ENCODE peak calls at places on chromosomes 7 and 10, in eight cellular contexts. F is stimulated activated effector memory CD8-positive, alpha-beta T cell treated with anti-CD3 and anti-CD28 coated beads, Interleukin-12 subunit alpha, Interleukin-12 subunit beta, amount 100 ng/mL, for 72 hours; N is ureter; A is Panc1; S is neural crest cell; J is heart left ventricle; Q is activated CD4-positive, alpha-beta T cell treated with anti-CD3 and anti-CD28 coated beads, Interleukin-2, amount 50 U/mL, for 1 hour; L is osteocyte. U is an unnamed sample.
A peak's percentile ranks its signal among the peaks of the same experiment; 100 is the strongest.

GRCh38 chr7:38382627-38383026 is 109.2 kb upstream of the TARP start:
- DNase-seq in J (no peak), N (no peak), A (no peak), L (no peak), F (no peak), S (no peak), Q (no peak), U (no peak)

GRCh38 chr7:140342732-140343514 is 55.4 kb downstream of the SLC37A3 start:
- DNase-seq in Q (no peak), J (peak; percentile 51), F (no peak), L (no peak), A (no peak), S (no peak), N (no peak), U (no peak)

GRCh38 chr10:48417374-48417773 is 110.9 kb downstream of the MAPK8 start:
- DNase-seq in Q (no peak), J (no peak), L (no peak), F (no peak), N (no peak), S (no peak), A (no peak), U (no peak)

GRCh38 chr10:130968964-130969363 is 342.6 kb downstream of the TCERG1L start:
- DNase-seq in J (no peak), S (no peak), Q (no peak), N (no peak), A (no peak), F (no peak), L (peak; percentile 4), U (no peak)

GRCh38 chr10:119207713-119208552 is 562 bp downstream of the GRK5 start:
- DNase-seq in A (no peak), J (peak; percentile 56), F (peak; percentile 42), Q (peak; percentile 30), N (peak; percentile 57), S (peak; percentile 53), L (peak; percentile 87), U (peak; percentile 75)

GRCh38 chr10:86498608-86499007 is 23.0 kb downstream of the WAPL start:
- DNase-seq in A (no peak), Q (no peak), S (no peak), N (no peak), F (no peak), L (no peak), J (no peak), U (no peak)

GRCh38 chr7:1663243-1663642 is 6.8 kb upstream of the ELFN1 start:
- DNase-seq in A (no peak), L (no peak), S (no peak), F (no peak), J (no peak), N (no peak), Q (no peak), U (no peak)

GRCh38 chr10:114142018-114142417 is 32.0 kb downstream of the CCDC186 start:
- DNase-seq in N (no peak), J (no peak), L (no peak), F (no peak), A (no peak), S (no peak), Q (no peak), U (no peak)

GRCh38 chr7:148299335-148299734 is 291.2 kb upstream of the C7orf33 start:
- DNase-seq in F (no peak), A (no peak), Q (no peak), N (no peak), S (no peak), L (peak; percentile 46), J (no peak), U (no peak)

GRCh38 chr7:33494473-33494872 is 365.1 kb downstream of the BBS9 start:
- DNase-seq in F (no peak), L (no peak), S (no peak), J (no peak), A (no peak), Q (no peak), N (no peak), U (no peak)

GRCh38 chr7:108000875-108001758 is 1.8 kb downstream of the LAMB1 start:
- DNase-seq in N (peak; percentile 52), S (peak; percentile 22), F (no peak), Q (no peak), A (no peak), L (no peak), J (peak; percentile 58), U (no peak)

GRCh38 chr10:14074062-14074884 is 256.5 kb downstream of the FRMD4A start:
- DNase-seq in S (no peak), A (peak; percentile 66), F (no peak), L (no peak), J (peak; percentile 92), N (peak; percentile 90), Q (no peak), U (peak; percentile 97)

U was measured in right atrium auricular region.